ENCODE peak calls at places on chromosomes 3 and 15, in five cellular contexts. C is HCT116, B is HepG2, I is GM23338, P is Panc1. Y is an unnamed sample. For H3K36me3, the result is how much of the 10 kb centered on the place peaks cover.

GRCh38 chr3:100796556-100796955 is 87.3 kb downstream of the TFG start:
- DNase-seq in C (peak), B (no peak), I (peak), P (no peak), Y (no peak)

GRCh38 chr3:64902117-64902516 is 214.3 kb upstream of the ADAMTS9 start:
- DNase-seq in C (no peak), B (no peak), I (no peak), P (no peak), Y (no peak)

GRCh38 chr15:88652456-88653199 is 13.8 kb downstream of the ISG20 start:
- DNase-seq in C (no peak), B (no peak), I (no peak), P (no peak), Y (peak)

GRCh38 chr3:16066975-16067374 is 107.5 kb upstream of the GALNT15 start:
- DNase-seq in C (no peak), B (no peak), I (no peak), P (no peak), Y (no peak)

GRCh38 chr3:5520237-5520636 is 332.7 kb downstream of the EDEM1 start:
- DNase-seq in C (peak), B (no peak), I (no peak), P (no peak), Y (no peak)

GRCh38 chr3:166934879-166935278 is 445.2 kb downstream of the ZBBX start:
- DNase-seq in C (no peak), B (no peak), I (no peak), P (no peak), Y (no peak)

GRCh38 chr3:194472290-194472920 is 14.4 kb downstream of the ATP13A3 start:
- DNase-seq in C (peak), B (peak), I (peak), P (peak), Y (no peak)

GRCh38 chr3:132735589-132735988 is 13.4 kb upstream of the NPHP3 start:
- DNase-seq in C (no peak), B (no peak), I (no peak), P (no peak), Y (no peak)

GRCh38 chr3:62373215-62373614 is at the start of gene FEZF2:
- DNase-seq in C (no peak), B (no peak), I (peak), P (no peak), Y (no peak)

GRCh38 chr3:46095307-46095706 is 68.0 kb upstream of the XCR1 start:
- DNase-seq in C (no peak), B (no peak), I (no peak), P (no peak), Y (no peak)

GRCh38 chr15:90598053-90598577 is 68.4 kb downstream of the CRTC3 start:
- DNase-seq in C (no peak), B (peak), I (peak), P (no peak), Y (peak)

GRCh38 chr3:128794788-128795649 is 69.0 kb downstream of the RAB7A start:
- DNase-seq in C (peak), B (peak), I (peak), P (peak), Y (peak)

GRCh38 chr3:195446359-195446758 is 3.5 kb upstream of the ACAP2 start:
- DNase-seq in C (no peak), B (no peak), I (no peak), P (no peak), Y (no peak)

GRCh38 chr15:90870354-90871096 is 2.1 kb downstream of the FURIN start:
- DNase-seq in C (no peak), B (no peak), I (peak), P (no peak), Y (no peak)

GRCh38 chr15:74317820-74318375 is 49.5 kb downstream of the CYP11A1 start:
- DNase-seq in C (no peak), B (no peak), I (no peak), P (no peak), Y (no peak)

GRCh38 chr15:45664451-45664850 is 29.6 kb downstream of the SQOR start:
- DNase-seq in C (no peak), B (no peak), I (no peak), P (no peak), Y (no peak)

GRCh38 chr3:109640146-109640652 is 302.9 kb upstream of the DPPA4 start:
- DNase-seq in C (no peak), B (no peak), I (no peak), P (no peak), Y (no peak)

GRCh38 chr3:62918131-62918530 is 42.9 kb upstream of the CADPS start:
- DNase-seq in C (no peak), B (no peak), I (no peak), P (no peak), Y (no peak)

GRCh38 chr3:67076607-67077006 is 78.5 kb downstream of the KBTBD8 start:
- DNase-seq in C (no peak), B (no peak), I (no peak), P (no peak), Y (no peak)

GRCh38 chr3:170714151-170714550 is 128.3 kb upstream of the SLC7A14 start:
- DNase-seq in C (no peak), B (no peak), I (no peak), P (no peak), Y (no peak)

GRCh38 chr15:40584191-40584590 is 9.9 kb upstream of the KNL1 start:
- DNase-seq in C (no peak), B (no peak), I (no peak), P (no peak), Y (no peak)

GRCh38 chr15:34188711-34189110 is 21.2 kb downstream of the KATNBL1 start:
- DNase-seq in C (no peak), B (no peak), I (no peak), P (no peak), Y (no peak)

GRCh38 chr3:57689367-57690053 is 3.4 kb downstream of the DENND6A start:
- DNase-seq in C (no peak), B (no peak), I (peak), P (no peak), Y (no peak)

GRCh38 chr3:57692404-57693191 is at the start of gene DENND6A:
- DNase-seq in C (peak), B (peak), I (peak), P (peak), Y (peak)

GRCh38 chr3:57691411-57692133 is 1.3 kb downstream of the DENND6A start:
- DNase-seq in C (no peak), B (no peak), I (peak), P (no peak), Y (no peak)

GRCh38 chr3:57683286-57683685 is 9.6 kb downstream of the DENND6A start:
- DNase-seq in C (no peak), B (no peak), I (no peak), P (no peak), Y (no peak)

DNA sequence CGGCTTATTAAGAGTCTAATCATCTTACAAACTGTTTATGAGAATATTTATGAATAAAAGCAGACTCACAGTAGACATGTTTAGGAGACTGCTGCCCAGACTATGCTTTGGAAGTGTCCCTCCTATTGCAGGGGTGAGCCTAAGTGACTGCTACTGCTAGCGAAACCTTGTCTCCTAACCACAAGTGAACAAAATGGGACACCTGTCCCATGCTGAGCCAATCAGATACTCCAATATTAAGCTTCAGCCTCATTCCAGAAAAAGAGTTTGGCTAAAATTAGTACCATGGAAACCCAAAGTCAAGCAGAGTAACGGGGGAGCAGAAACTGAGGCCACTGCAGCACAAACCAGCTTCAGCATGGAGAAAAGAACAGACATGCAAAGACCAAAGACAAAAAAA is 4.6 kb downstream of the DENND6A start:
- DNase-seq in C (no peak), B (no peak), I (no peak), P (no peak), Y (no peak)
- H3K27ac ChIP-seq in C (no peak), B (no peak), I (peak), P (no peak), Y (no peak)

GRCh38 chr3:146801492-146801891 is 196.3 kb upstream of the PLSCR5 start:
- DNase-seq in C (no peak), B (no peak), I (no peak), P (no peak), Y (no peak)
- TF ChIP-seq POLR2AphosphoS5 in C (no peak), B (no peak), I (no peak), P (no peak), Y (no peak)

DNA sequence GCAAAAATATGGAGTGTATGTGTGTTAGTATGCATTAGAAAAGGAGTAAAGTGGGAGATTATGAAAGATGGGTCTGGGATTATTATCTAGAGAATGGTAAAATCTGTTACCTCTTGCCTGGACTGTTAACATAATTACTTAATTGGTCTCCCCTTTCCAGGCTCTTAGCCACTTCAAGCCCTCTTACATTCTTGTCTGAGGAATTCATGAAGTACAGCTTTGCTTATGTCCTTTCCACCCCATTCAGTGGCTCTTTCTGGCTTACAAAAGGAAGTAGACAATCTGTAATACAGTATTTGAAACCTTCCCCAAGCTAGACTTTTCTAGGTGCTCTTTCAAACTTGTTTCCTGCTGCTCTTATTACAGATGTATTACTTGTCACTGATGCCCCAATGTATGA is 129.8 kb downstream of the MBNL1 start:
- DNase-seq in C (no peak), B (no peak), I (no peak), P (no peak), Y (no peak)
- H3K36me3 ChIP-seq in C (under half), B (under half), I (under half), P (under half), Y (under half)

GRCh38 chr3:190330936-190331734 is 8.9 kb upstream of the CLDN1 start:
- DNase-seq in C (no peak), B (peak), I (no peak), P (no peak), Y (no peak)

GRCh38 chr3:190323241-190323617 is 983 bp upstream of the CLDN1 start:
- DNase-seq in C (no peak), B (no peak), I (peak), P (no peak), Y (no peak)

GRCh38 chr3:190326361-190326760 is 4.1 kb upstream of the CLDN1 start:
- DNase-seq in C (no peak), B (no peak), I (no peak), P (no peak), Y (no peak)

GRCh38 chr3:190325923-190326322 is 3.7 kb upstream of the CLDN1 start:
- DNase-seq in C (no peak), B (no peak), I (peak), P (no peak), Y (no peak)

DNA sequence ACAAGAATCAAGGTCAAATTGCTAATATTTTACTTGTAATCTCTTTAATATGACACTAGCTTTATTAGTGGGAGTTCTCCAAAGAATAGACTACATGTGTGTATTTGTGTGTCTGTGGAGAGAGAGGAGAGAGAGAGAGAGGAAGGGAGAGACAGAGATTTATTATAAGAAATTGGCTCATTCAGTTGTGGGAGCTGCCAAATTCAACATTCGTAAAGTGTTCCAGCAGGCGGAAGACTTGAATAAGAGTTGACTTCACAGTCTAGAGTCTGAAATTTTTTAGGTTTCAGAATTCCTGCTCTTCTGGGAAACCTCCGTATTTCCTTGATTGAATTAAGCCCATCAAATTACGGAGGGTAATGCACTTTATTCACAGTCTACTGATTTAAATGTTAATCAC is 4.7 kb upstream of the CLDN1 start:
- DNase-seq in C (no peak), B (no peak), I (no peak), P (no peak), Y (no peak)
- H3K27ac ChIP-seq in C (no peak), B (no peak), I (no peak), P (no peak), Y (no peak)

DNA sequence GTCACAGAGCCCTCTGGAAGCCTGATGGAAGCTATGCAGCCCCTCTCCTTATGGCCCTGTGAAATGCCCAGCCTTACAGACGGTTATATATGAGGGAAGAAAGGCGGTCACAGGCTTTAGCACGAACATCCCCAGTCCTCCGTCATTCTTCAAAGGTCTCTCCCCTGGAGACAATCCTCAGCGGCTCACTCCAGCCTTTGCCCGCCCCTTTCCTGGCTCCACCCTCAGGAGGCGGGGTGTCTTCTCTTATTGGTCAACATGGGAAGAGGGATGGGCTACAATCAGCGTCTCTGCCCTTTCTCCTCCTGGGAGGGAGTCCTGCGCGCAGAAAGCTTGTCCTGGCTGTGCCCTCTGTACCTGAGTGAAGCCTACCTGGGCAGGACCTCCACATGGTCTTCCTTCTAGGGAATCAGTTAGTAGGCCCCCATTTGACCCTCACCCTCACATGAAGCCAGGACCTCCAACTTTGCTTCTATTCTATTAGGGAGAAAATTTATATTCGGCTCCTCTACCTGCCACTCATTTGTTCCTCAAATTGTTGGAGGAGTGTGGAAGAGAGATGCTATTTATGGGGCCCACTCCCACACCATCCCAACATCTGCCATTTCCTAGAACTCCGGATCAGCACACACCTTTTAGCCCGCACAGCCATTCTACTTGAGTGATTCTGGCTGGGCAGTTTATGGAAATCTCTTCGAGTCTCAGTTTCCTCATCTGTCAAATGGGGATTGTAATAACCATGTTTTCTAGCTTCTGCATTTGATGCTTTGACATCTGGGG is 112.9 kb upstream of the SLC6A11 start:
- DNase-seq in C (peak), B (no peak), I (peak), P (no peak), Y (no peak)
- TF ChIP-seq POLR2AphosphoS5 in C (peak), B (no peak), I (no peak), P (no peak), Y (no peak)

DNA sequence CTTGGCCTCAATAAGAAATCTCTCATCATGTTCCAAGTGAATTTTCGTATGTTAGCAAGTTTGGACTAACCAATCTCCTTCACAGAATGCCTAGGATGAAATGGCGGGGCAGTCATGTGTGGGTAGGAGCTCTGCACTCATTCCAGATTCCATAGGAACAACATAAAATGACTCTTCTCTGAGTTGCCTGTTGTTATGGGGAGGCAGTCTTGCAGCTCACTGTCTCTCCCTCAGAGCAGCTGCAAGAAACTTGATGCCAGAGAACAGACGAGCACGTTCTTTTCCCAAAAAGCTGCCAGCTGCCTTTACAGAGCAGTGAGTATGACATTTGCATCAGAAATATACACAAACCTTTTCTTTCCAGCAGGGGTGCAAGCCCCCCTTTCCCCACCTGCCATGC is 34.1 kb downstream of the SPATA12 start:
- DNase-seq in C (no peak), B (no peak), I (no peak), P (no peak), Y (no peak)
- H3K36me3 ChIP-seq in C (under half), B (under half), I (under half), P (under half), Y (under half)